ENCODE peak calls at places on chromosomes 12 and 14, in nine cellular contexts. J is mucosa of descending colon; H is left cardiac atrium; O is stimulated activated naive CD8-positive, alpha-beta T cell treated with anti-CD3 and anti-CD28 coated beads, Interleukin-15, Interleukin-2, amounts not matched to agents 100 U/mL and 50 U/mL, for 24 hours; Z is H54; X is NCI-H2171; Y is aorta; P is fibroblast of the conjunctiva; B is KBM-7. F is an unnamed sample.

GRCh38 chr12:92426346-92426745 is 276.4 kb upstream of the PLEKHG7 start:
- DNase-seq in B (no peak), Z (no peak), X (no peak), O (no peak), J (no peak), Y (no peak), P (no peak), H (no peak), F (no peak)

GRCh38 chr12:131831021-131831571 is 2.9 kb downstream of the MMP17 start:
- DNase-seq in X (peak; percentile 35), Z (no peak), Y (peak; percentile 75), J (no peak), B (no peak), O (peak; percentile 29), P (no peak), H (no peak), F (no peak)

GRCh38 chr12:52259850-52260249 is 14.6 kb upstream of the KRT86 start:
- DNase-seq in J (no peak), X (no peak), O (no peak), P (no peak), B (peak; percentile 83), H (no peak), Z (no peak), Y (peak; percentile 45), F (peak; percentile 23)

GRCh38 chr12:55830601-55831406 is 1.4 kb upstream of the DNAJC14 start:
- DNase-seq in X (peak; percentile 53), P (peak; percentile 55), Y (peak; percentile 90), Z (no peak), B (peak; percentile 63), J (peak; percentile 86), O (peak; percentile 63), H (peak; percentile 81), F (peak; percentile 89)

GRCh38 chr14:96126339-96126770 is 78.3 kb upstream of the BDKRB2 start:
- DNase-seq in Z (no peak), O (peak; percentile 14), X (no peak), J (no peak), P (no peak), H (no peak), Y (no peak), B (no peak), F (no peak)

GRCh38 chr12:38905480-38906351 is at the start of gene CPNE8:
- DNase-seq in Y (peak; percentile 97), J (peak; percentile 78), B (peak; percentile 88), X (no peak), P (peak; percentile 34), H (peak; percentile 92), O (peak; percentile 54), Z (peak; percentile 13), F (peak; percentile 95)

GRCh38 chr12:111024205-111024794 is 103.9 kb upstream of the MYL2 start:
- DNase-seq in J (peak; percentile 47), O (peak; percentile 63), P (no peak), B (peak; percentile 56), H (peak; percentile 37), Y (no peak), X (peak; percentile 52), Z (peak; percentile 84), F (no peak)

GRCh38 chr12:1464925-1465324 is 129.5 kb downstream of the FBXL14 start:
- DNase-seq in O (no peak), P (no peak), B (no peak), Z (no peak), J (no peak), Y (no peak), X (peak; percentile 14), H (no peak), F (no peak)

GRCh38 chr12:68236421-68237059 is 10.9 kb upstream of the IL26 start:
- DNase-seq in Y (no peak), P (no peak), B (peak; percentile 36), X (no peak), H (no peak), Z (no peak), J (peak; percentile 27), O (peak; percentile 18), F (no peak)

GRCh38 chr14:42535397-42535796 is 928.7 kb downstream of the LRFN5 start:
- DNase-seq in H (no peak), B (no peak), X (no peak), J (no peak), Y (no peak), O (no peak), P (no peak), Z (no peak), F (no peak)

GRCh38 chr12:113842699-113843098 is 123.4 kb downstream of the RBM19 start:
- DNase-seq in J (no peak), X (no peak), O (no peak), P (no peak), H (no peak), Y (no peak), B (no peak), Z (no peak), F (no peak)

GRCh38 chr14:99055816-99056215 is 216.2 kb downstream of the BCL11B start:
- DNase-seq in Y (no peak), J (peak; percentile 25), Z (no peak), X (no peak), O (peak; percentile 53), H (no peak), B (no peak), P (no peak), F (peak; percentile 46)

GRCh38 chr14:69073429-69073828 is 79.5 kb downstream of the DCAF5 start:
- DNase-seq in Y (no peak), B (no peak), H (no peak), Z (no peak), J (no peak), O (no peak), P (no peak), X (no peak), F (no peak)

GRCh38 chr14:56195727-56196126 is 77.5 kb downstream of the PELI2 start:
- DNase-seq in J (peak; percentile 61), B (peak; percentile 70), X (peak; percentile 20), O (peak; percentile 42), Z (no peak), H (no peak), P (no peak), Y (no peak), F (peak; percentile 66)

GRCh38 chr12:29662737-29663323 is 120.9 kb downstream of the TMTC1 start:
- DNase-seq in Z (no peak), B (no peak), Y (no peak), P (no peak), O (no peak), H (no peak), X (no peak), J (no peak), F (no peak)

GRCh38 chr12:41468756-41469155 is 280.6 kb downstream of the PDZRN4 start:
- DNase-seq in X (no peak), H (no peak), O (no peak), Z (no peak), J (no peak), P (no peak), Y (no peak), B (no peak), F (no peak)

GRCh38 chr14:20631023-20631820 is 10.3 kb downstream of the OR6S1 start:
- DNase-seq in X (peak; percentile 26), Y (no peak), B (peak; percentile 68), H (peak; percentile 46), Z (no peak), P (peak; percentile 36), O (peak; percentile 71), J (peak; percentile 54), F (no peak)

GRCh38 chr12:106039646-106040404 is 98.9 kb downstream of the NUAK1 start:
- DNase-seq in J (no peak), Y (no peak), B (no peak), Z (no peak), O (no peak), H (no peak), X (no peak), P (no peak), F (no peak)

GRCh38 chr14:103434868-103435442 is 49.7 kb downstream of the MARK3 start:
- DNase-seq in X (no peak), O (no peak), B (no peak), P (no peak), J (no peak), Z (no peak), H (no peak), Y (no peak), F (no peak)

GRCh38 chr14:59098377-59098776 is 90.1 kb upstream of the DAAM1 start:
- DNase-seq in Y (no peak), J (no peak), O (no peak), P (no peak), H (no peak), X (no peak), Z (no peak), B (no peak), F (no peak)